ENCODE peak calls at places on chromosomes 6 and 20, in seven cellular contexts. G is BJ; J is NB4; V is endodermal cell; X is cardiac fibroblast; I is CD4-positive, alpha-beta T cell; P is fibroblast of lung. Q is an unnamed sample.

GRCh38 chr6:152170702-152171667 is 363.5 kb downstream of the ESR1 start:
- DNase-seq in J (no peak), I (peak), P (peak), V (no peak), G (no peak), X (peak), Q (no peak)

GRCh38 chr20:18101125-18101820 is 36.4 kb upstream of the KAT14 start:
- DNase-seq in P (no peak), X (no peak), V (peak), I (no peak), J (no peak), G (no peak), Q (no peak)

GRCh38 chr20:3661060-3661820 is 2.0 kb downstream of the GFRA4 start:
- DNase-seq in J (no peak), V (peak), G (no peak), X (no peak), I (no peak), P (no peak), Q (no peak)

GRCh38 chr20:19211661-19212523 is 550 bp upstream of the SLC24A3 start:
- DNase-seq in V (peak), P (peak), X (peak), J (peak), I (no peak), G (no peak), Q (no peak)

GRCh38 chr20:49699200-49699992 is 14.3 kb downstream of the B4GALT5 start:
- DNase-seq in J (no peak), V (no peak), P (peak), G (no peak), X (peak), I (no peak), Q (no peak)

GRCh38 chr6:21946298-21946783 is 350.5 kb downstream of the PRL start:
- DNase-seq in X (peak), P (peak), J (peak), V (no peak), G (peak), I (no peak), Q (no peak)

GRCh38 chr6:84763397-84764331 is 734 bp downstream of the TBX18 start:
- DNase-seq in J (no peak), P (peak), I (no peak), G (peak), V (peak), X (peak), Q (no peak)

GRCh38 chr6:151112130-151112529 is 127.6 kb upstream of the AKAP12 start:
- DNase-seq in P (no peak), X (no peak), V (no peak), J (no peak), G (no peak), I (no peak), Q (no peak)

GRCh38 chr20:57999465-58000111 is 228.9 kb downstream of the ANKRD60 start:
- DNase-seq in V (peak), J (peak), P (no peak), X (no peak), I (no peak), G (no peak), Q (peak)

GRCh38 chr20:57507477-57507876 is 17.5 kb downstream of the CTCFL start:
- DNase-seq in X (peak), I (no peak), J (no peak), V (no peak), G (no peak), P (peak), Q (no peak)

GRCh38 chr6:88134575-88134974 is 31.6 kb downstream of the CNR1 start:
- DNase-seq in J (no peak), P (no peak), X (no peak), I (no peak), V (no peak), G (no peak), Q (no peak)

GRCh38 chr20:50980851-50981713 is 22.5 kb downstream of the MOCS3 start:
- DNase-seq in P (peak), G (no peak), V (peak), J (peak), X (peak), I (peak), Q (peak)

GRCh38 chr6:153043719-153044118 is 41.2 kb upstream of the MTRF1L start:
- DNase-seq in J (no peak), G (no peak), X (no peak), V (no peak), I (no peak), P (no peak), Q (no peak)

GRCh38 chr6:130473886-130474285 is 108.1 kb downstream of the TMEM200A start:
- DNase-seq in P (peak), V (no peak), X (peak), I (no peak), J (no peak), G (peak), Q (no peak)

GRCh38 chr20:13261460-13262301 is 40.6 kb downstream of the ISM1 start:
- DNase-seq in V (peak), P (peak), G (no peak), J (peak), I (peak), X (peak), Q (no peak)

GRCh38 chr6:19837511-19838441 is 606 bp downstream of the ID4 start:
- DNase-seq in V (peak), X (peak), I (no peak), P (peak), G (no peak), J (no peak), Q (no peak)

DNA sequence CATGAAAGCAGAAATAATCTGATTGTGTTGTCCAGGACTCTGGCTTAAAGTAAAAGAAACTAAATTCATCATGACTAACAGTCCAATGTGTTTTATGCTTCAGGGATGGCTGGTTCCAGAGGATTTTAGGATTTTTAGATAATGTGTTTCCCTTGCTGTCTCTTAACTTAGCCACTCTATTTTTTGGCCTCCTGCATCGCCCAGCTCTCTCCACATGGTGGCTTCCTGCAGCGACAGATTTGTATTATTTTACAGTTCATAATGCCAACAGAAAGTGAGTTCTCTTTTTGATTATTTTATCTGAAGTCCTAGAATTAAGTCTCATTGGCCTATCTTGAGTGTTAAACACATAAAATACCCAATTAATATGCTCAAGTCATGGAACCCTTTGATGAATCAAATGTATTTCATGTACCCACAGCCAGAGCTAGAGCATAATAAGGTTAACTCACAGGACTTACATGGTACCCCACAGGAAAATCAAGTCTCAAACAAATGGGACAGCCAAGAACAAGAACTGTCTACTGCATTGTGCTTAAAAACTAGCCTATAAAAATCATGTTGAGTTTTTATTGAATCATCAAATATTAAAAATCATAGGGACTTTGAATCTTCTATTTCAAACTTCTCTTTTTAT is 582.5 kb downstream of the DOK5 start:
- DNase-seq in G (no peak), J (no peak), P (peak), V (peak), I (no peak), X (no peak), Q (no peak)
- TF ChIP-seq CTCF in G (no peak), J (peak), P (no peak), V (peak), I (no peak), X (no peak), Q (no peak)

DNA sequence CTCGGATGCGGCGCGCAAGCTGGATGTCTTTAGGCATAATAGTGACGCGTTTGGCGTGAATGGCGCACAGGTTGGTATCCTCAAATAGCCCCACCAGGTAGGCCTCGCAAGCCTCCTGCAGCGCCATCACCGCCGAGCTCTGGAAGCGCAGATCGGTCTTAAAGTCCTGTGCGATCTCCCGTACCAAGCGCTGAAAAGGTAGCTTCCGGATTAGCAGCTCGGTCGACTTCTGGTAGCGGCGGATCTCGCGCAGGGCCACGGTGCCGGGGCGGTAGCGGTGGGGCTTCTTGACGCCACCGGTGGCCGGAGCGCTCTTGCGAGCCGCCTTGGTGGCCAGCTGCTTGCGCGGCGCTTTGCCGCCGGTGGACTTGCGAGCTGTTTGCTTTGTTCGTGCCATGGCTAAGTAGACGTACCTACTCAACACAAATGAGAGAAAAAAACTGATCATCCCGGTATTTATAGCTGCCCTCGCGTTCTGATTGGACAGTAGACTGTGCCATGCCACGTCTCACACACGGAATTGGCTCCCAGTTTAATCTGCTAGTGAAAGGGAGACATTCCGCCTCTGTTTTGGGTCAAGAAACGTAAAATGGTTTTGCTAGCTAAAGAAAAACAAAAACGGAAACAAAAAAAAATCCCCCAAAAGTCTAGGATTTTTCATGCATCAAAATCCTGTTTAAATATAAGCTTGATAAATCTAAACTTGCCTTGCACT is 40.1 kb downstream of the OR2B2 start:
- DNase-seq in G (peak), X (peak), J (peak), I (peak), P (peak), V (peak), Q (peak)
- TF ChIP-seq CTCF in G (peak), X (peak), J (no peak), I (peak), P (peak), V (peak), Q (peak)

GRCh38 chr6:150018846-150019580 is 6.3 kb downstream of the RAET1L start:
- DNase-seq in J (no peak), I (no peak), P (no peak), V (peak), G (no peak), X (no peak), Q (no peak)

DNA sequence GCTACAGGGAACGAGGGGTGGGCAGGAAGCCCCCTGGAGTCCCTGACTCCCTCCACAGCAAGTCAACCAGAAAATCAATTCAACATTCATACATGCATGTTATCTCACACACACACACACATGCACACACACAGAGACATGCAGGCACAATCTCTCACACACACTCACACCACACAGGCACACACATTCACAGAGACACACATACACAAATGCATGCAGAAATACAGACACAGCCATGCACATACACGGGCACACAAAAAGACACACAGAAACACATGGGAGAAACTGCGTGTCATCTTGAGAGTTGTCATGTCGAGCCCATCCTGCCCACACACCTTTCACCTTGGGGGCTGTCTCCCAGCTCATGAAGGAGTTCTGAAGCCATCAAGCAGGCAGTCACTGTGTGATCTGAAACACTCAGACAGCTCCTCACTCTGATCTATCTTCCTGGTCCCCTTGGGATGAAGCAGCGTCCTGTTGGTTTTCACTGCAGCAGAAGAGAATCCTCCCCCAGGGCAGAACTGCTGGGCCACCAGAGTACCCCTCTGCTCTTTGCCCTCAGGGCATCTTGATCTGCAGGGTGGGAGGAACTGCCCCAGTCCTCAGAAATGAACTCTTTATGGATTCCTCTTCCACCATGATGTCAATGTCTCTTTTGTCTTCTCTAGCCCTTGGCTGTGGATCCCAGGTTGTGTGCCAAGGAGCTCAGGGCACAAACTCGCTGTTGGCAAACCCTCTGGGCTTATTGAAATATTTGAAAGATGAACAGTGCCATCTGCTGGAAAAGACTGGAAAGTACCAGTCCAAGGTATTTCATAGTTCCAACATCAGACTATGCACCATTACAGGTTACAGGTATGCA is 8.8 kb downstream of the RAET1L start:
- DNase-seq in G (no peak), I (peak), P (peak), V (peak), J (peak), X (peak), Q (no peak)
- TF ChIP-seq CTCF in G (peak), I (peak), P (peak), V (peak), J (peak), X (peak), Q (peak)

GRCh38 chr6:169536446-169537170 is 165.2 kb downstream of the WDR27 start:
- DNase-seq in X (peak), J (peak), P (peak), I (no peak), G (no peak), V (no peak), Q (no peak)
- TF ChIP-seq CTCF in X (no peak), J (no peak), P (no peak), I (no peak), G (no peak), V (no peak), Q (no peak)

Q was measured in CD14-positive monocyte.